ENCODE peak calls at places on chromosomes 3 and 15, in six cellular contexts. U, G, E, N, P and F are unnamed samples.

GRCh38 chr3:165903885-165904284 is 66.7 kb upstream of the BCHE start:
- DNase-seq in U (no peak), G (no peak), E (no peak), N (no peak), P (no peak), F (no peak)

GRCh38 chr3:42721690-42722089 is 19.1 kb upstream of the HHATL start:
- DNase-seq in U (no peak), G (no peak), E (no peak), N (no peak), P (no peak), F (no peak)

GRCh38 chr15:85276508-85276907 is 103.9 kb upstream of the AKAP13 start:
- DNase-seq in U (no peak), G (no peak), E (no peak), N (no peak), P (no peak), F (no peak)

GRCh38 chr15:38627684-38628277 is 63.2 kb upstream of the RASGRP1 start:
- DNase-seq in U (no peak), G (no peak), E (no peak), N (no peak), P (no peak), F (no peak)

GRCh38 chr3:106522397-106522796 is 653.6 kb upstream of the CBLB start:
- DNase-seq in U (no peak), G (no peak), E (no peak), N (no peak), P (no peak), F (peak)

GRCh38 chr3:178584722-178585121 is 48.5 kb downstream of the KCNMB2 start:
- DNase-seq in U (no peak), G (no peak), E (no peak), N (no peak), P (no peak), F (no peak)

GRCh38 chr3:105367406-105368213 is 901 bp downstream of the ALCAM start:
- DNase-seq in U (peak), G (peak), E (peak), N (peak), P (peak), F (peak)

GRCh38 chr3:127710473-127710941 is 37.8 kb downstream of the ABTB1 start:
- DNase-seq in U (no peak), G (no peak), E (no peak), N (peak), P (peak), F (peak)

GRCh38 chr3:25603703-25604102 is 61.0 kb downstream of the TOP2B start:
- DNase-seq in U (no peak), G (no peak), E (no peak), N (no peak), P (no peak), F (no peak)

DNA sequence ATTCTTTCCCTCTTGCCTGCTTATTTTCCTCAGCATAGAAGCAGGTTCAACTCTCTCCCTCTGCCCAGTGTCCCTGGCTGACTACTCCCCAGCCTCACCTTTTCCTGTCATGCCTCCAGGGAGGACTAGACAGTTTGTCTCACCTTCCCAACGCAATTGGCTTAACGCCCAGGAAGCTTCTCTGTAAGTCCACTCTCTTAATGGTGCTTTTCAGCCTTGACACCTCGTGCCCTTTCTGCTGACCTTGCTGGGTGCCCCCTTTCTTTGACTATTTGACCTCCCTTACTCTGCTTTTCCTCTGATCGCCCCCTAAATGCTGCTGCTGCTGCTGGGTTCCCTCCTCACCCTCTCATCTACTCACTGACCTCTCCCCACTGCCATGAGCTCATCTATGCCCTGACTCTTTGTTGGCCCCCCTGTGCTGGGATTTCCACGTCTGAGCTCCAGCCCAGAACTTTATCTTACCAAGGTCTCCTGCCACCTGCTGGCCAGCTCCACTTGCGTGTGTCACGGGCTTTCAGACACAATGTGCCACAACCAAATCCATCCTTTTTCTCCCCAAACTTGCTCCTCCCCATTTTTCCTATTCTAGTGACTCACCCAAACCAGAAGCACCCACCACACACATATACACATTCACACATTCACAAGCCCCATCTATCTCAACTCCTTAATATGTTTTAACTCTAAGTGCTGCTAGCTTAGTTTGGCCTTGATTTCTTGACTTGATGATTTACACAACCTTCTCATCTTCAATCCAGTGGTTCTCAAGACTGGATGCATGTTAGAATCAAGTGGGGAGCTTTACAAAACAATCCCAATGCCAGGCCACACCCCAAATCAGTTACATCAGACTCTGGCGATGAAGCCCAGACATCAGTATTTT is 16.6 kb downstream of the EPB42 start:
- DNase-seq in U (peak), G (peak), E (no peak), N (no peak), P (peak), F (peak)
- TF ChIP-seq CTCF in U (peak), G (peak), E (peak), N (peak), P (peak), F (peak)

GRCh38 chr3:76990606-76991005 is 49.3 kb upstream of the ROBO2 start:
- DNase-seq in U (no peak), G (no peak), E (no peak), N (no peak), P (no peak), F (no peak)

GRCh38 chr3:76991165-76991564 is 48.7 kb upstream of the ROBO2 start:
- DNase-seq in U (no peak), G (no peak), E (no peak), N (no peak), P (no peak), F (no peak)

GRCh38 chr3:76986876-76987513 is 52.9 kb upstream of the ROBO2 start:
- DNase-seq in U (no peak), G (no peak), E (no peak), N (no peak), P (no peak), F (no peak)
- H3K4me3 ChIP-seq in U (no peak), G (no peak), E (no peak), N (no peak), P (no peak), F (no peak)

DNA sequence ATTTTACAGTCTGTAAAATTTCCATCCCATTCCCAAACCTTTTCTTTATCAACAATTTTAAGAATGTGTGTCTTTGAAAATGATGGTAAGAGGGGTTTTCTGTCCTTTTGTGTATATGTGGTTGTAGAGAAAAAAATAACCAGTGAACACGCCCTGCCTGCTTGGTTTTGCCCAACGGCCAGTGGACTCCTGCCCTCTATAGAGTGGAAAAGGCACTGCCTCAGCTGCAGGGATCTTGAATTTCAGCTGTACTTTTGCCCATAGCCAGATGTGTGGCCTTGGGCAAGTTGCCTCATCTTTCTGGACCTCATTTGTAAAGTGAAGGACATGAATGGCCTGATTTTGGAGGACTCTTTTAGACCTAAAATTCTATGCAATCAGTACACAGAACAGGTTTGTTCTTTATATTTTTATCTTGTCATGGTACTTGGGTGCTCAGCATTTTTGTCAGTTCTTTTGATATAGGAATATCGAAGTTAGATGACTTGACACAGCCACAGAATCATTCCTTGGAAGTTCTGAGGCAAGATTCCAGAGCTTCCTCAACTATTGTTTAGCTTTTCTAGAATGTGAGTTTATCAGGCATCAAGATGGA is 81.0 kb downstream of the CLDN11 start:
- DNase-seq in U (no peak), G (peak), E (no peak), N (no peak), P (peak), F (peak)
- TF ChIP-seq CTCF in U (peak), G (peak), E (no peak), N (peak), P (peak), F (peak)

GRCh38 chr3:126081618-126082333 is 2.1 kb downstream of the SLC41A3 start:
- DNase-seq in U (no peak), G (peak), E (no peak), N (no peak), P (peak), F (no peak)

GRCh38 chr3:126083913-126084514 is at the start of gene SLC41A3:
- DNase-seq in U (peak), G (peak), E (peak), N (peak), P (peak), F (peak)

GRCh38 chr3:126083138-126083445 is 832 bp downstream of the SLC41A3 start:
- DNase-seq in U (no peak), G (no peak), E (no peak), N (no peak), P (no peak), F (no peak)

GRCh38 chr3:126083511-126083912 is 412 bp downstream of the SLC41A3 start:
- DNase-seq in U (peak), G (peak), E (no peak), N (no peak), P (peak), F (peak)

DNA sequence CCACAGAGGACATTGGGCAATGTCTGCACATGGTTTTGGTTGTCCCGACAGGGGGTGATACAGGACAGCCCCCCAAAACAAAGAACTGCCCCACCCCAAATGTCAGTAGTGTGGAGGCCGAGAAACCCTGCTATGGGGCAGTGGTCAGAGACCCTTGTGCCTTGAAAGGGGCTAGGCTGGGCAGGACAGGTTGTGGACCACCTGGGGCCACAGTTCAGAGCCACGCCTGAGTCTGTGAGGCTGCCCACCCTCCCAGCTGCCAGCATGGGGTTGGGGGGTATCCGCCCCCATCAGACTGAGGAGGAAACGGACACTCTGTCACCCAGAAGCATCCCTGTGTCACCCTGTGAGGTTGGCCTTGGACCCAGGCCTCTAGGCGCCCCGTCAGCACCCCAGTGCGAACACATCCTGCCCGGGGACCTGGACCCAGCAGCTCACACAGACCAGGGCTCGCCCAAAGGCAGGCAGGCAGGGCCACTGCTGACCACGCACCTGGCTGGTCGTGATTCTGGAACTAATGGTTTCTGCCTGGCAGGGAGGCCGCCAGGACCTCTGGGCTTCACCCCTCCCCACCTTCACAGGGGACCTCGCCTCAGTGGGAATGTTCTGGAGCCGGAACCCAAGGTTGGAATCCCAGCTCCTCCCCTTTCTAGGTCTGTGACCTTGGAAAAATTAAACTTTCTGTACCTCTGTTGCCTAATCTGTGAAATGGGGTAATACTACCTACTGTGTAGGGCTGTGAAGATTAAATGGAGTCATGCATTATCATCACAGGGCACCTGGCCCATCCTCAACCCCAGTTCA is 1.4 kb downstream of the SLC41A3 start:
- DNase-seq in U (no peak), G (no peak), E (no peak), N (no peak), P (no peak), F (no peak)
- H3K4me3 ChIP-seq in U (peak), G (peak), E (peak), N (no peak), P (no peak), F (no peak)

GRCh38 chr3:147384210-147385058 is 21.9 kb downstream of the ZIC4 start:
- DNase-seq in U (no peak), G (no peak), E (no peak), N (no peak), P (no peak), F (no peak)
- TF ChIP-seq CTCF in U (no peak), G (peak), E (no peak), N (no peak), P (peak), F (no peak)

GRCh38 chr3:120224249-120224648 is 60.8 kb downstream of the GPR156 start:
- DNase-seq in U (no peak), G (no peak), E (no peak), N (no peak), P (no peak), F (no peak)
- H3K4me3 ChIP-seq in U (no peak), G (no peak), E (no peak), N (no peak), P (no peak), F (no peak)

GRCh38 chr3:183158552-183159006 is 4.0 kb downstream of the LAMP3 start:
- DNase-seq in U (no peak), G (no peak), E (no peak), N (no peak), P (peak), F (no peak)

GRCh38 chr3:183163563-183163962 is 1.0 kb upstream of the LAMP3 start:
- DNase-seq in U (no peak), G (no peak), E (no peak), N (no peak), P (no peak), F (no peak)

GRCh38 chr3:183160616-183161015 is 1.9 kb downstream of the LAMP3 start:
- DNase-seq in U (no peak), G (no peak), E (no peak), N (no peak), P (no peak), F (no peak)

GRCh38 chr3:183159319-183159718 is 3.2 kb downstream of the LAMP3 start:
- DNase-seq in U (no peak), G (no peak), E (no peak), N (no peak), P (no peak), F (no peak)

DNA sequence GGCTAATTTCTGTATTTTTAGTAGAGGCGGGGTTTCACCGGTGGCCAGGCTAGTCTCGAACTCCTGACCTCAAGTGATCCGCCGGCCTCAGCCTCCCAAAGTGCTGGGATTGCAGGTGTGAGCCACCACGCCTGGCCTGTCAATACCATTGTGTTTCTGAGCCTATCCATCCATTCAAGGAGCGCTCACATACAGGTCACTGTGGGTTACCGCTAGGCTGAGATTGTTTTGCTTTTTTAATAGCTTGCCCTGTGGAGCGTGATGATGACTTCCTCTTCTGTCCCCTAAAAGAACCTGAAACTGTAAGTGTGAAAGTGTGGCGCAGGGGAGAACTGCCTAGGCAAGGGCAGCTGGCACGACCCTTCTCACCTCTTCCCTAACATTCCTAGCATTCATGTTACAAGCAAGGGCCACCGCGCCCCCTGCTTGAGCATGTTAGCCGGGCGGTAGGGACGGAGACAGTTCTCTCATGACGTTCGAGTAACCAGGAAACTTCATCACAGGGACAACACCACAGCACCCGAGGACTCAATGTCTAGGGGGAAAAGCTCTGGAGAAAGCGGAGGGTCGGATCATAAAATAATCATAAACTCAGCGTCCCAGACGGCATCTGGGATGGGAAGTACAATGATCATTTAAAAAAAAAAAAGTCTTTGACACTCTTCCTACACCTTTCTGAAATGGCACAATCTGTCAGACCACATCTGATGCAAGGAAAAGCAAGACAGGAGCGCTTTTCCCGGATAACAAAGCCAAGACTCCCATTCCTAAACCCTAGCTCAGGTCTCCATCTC is 785 bp downstream of the LAMP3 start:
- DNase-seq in U (no peak), G (no peak), E (peak), N (no peak), P (no peak), F (peak)
- TF ChIP-seq CTCF in U (no peak), G (no peak), E (no peak), N (no peak), P (no peak), F (no peak)

GRCh38 chr3:134427400-134428111 is 53.3 kb upstream of the AMOTL2 start:
- DNase-seq in U (no peak), G (no peak), E (no peak), N (peak), P (peak), F (no peak)

GRCh38 chr3:134428396-134428795 is 54.1 kb upstream of the AMOTL2 start:
- DNase-seq in U (no peak), G (no peak), E (no peak), N (no peak), P (peak), F (no peak)

GRCh38 chr3:134426660-134427181 is 52.5 kb upstream of the AMOTL2 start:
- DNase-seq in U (no peak), G (no peak), E (no peak), N (no peak), P (peak), F (no peak)

GRCh38 chr3:134423153-134423552 is 48.9 kb upstream of the AMOTL2 start:
- DNase-seq in U (no peak), G (peak), E (no peak), N (no peak), P (peak), F (no peak)

DNA sequence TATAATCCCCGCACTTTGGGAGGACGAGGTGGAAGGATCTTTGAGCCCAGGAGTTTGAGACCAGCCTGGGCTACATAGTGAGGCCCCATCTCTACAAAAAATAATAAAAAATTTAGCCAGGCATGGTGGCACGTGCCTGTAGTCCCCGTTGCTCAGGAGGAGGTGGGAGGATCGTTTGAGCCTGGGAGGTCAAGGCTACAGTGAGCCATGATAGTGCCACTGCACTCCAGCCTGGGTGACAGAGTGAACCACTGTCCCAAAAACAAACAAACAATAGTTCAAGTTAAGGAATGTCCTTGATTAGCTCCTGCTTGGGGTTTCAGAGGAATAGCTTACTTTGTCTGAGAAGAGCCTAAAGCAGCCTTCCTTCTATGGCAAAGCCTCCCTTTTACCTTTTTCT is 51.7 kb upstream of the AMOTL2 start:
- DNase-seq in U (no peak), G (no peak), E (no peak), N (no peak), P (no peak), F (no peak)
- H3K4me3 ChIP-seq in U (no peak), G (no peak), E (no peak), N (no peak), P (no peak), F (no peak)

GRCh38 chr3:46411271-46411670 is 4.2 kb downstream of the CCRL2 start:
- DNase-seq in U (no peak), G (no peak), E (no peak), N (no peak), P (no peak), F (no peak)
- TF ChIP-seq CTCF in U (no peak), G (no peak), E (no peak), N (no peak), P (no peak), F (no peak)

GRCh38 chr3:187665010-187665409 is 5.2 kb downstream of the SST start:
- DNase-seq in U (no peak), G (no peak), E (no peak), N (no peak), P (no peak), F (no peak)

GRCh38 chr3:187667526-187667925 is 2.7 kb downstream of the SST start:
- DNase-seq in U (no peak), G (no peak), E (no peak), N (no peak), P (no peak), F (no peak)

GRCh38 chr3:187665764-187666402 is 4.3 kb downstream of the SST start:
- DNase-seq in U (no peak), G (no peak), E (no peak), N (no peak), P (no peak), F (no peak)

GRCh38 chr3:187673012-187673411 is 2.8 kb upstream of the SST start:
- DNase-seq in U (no peak), G (no peak), E (no peak), N (no peak), P (no peak), F (no peak)

GRCh38 chr3:187669675-187670504 is at the start of gene SST:
- DNase-seq in U (no peak), G (peak), E (peak), N (no peak), P (peak), F (peak)
- H3K4me3 ChIP-seq in U (no peak), G (no peak), E (no peak), N (no peak), P (no peak), F (no peak)